ENCODE peak calls at places on chromosomes 3 and 15, in seven cellular contexts. S, W, O, C, Y, U and L are unnamed samples.

GRCh38 chr15:99719096-99719541 is 14.1 kb downstream of the LYSMD4 start:
- DNase-seq in W (no peak), S (no peak), C (no peak), Y (no peak), O (no peak), U (peak; percentile 76), L (no peak)

GRCh38 chr15:42832577-42832976 is 88.0 kb downstream of the TTBK2 start:
- DNase-seq in U (no peak), S (no peak), W (no peak), O (no peak), Y (no peak), C (peak; percentile 61), L (no peak)

GRCh38 chr15:38796589-38796988 is 232.0 kb upstream of the RASGRP1 start:
- DNase-seq in O (no peak), W (no peak), S (no peak), C (no peak), U (no peak), Y (no peak), L (no peak)

GRCh38 chr3:100020876-100021644 is 93.2 kb downstream of the FILIP1L start:
- DNase-seq in O (no peak), U (no peak), S (peak; percentile 28), W (no peak), C (no peak), Y (no peak), L (no peak)

GRCh38 chr15:46857103-46857502 is 860.2 kb upstream of the SEMA6D start:
- DNase-seq in C (no peak), W (no peak), Y (no peak), O (no peak), U (no peak), S (no peak), L (no peak)

GRCh38 chr3:106359692-106360091 is 490.9 kb upstream of the CBLB start:
- DNase-seq in Y (no peak), U (no peak), W (no peak), O (no peak), S (no peak), C (no peak), L (no peak)

GRCh38 chr3:65146149-65146548 is 458.3 kb upstream of the ADAMTS9 start:
- DNase-seq in O (no peak), W (no peak), S (no peak), Y (no peak), C (no peak), U (no peak), L (no peak)

GRCh38 chr15:56017920-56018319 is 24.5 kb upstream of the NEDD4 start:
- DNase-seq in U (no peak), W (no peak), C (no peak), S (no peak), Y (no peak), O (no peak), L (no peak)

GRCh38 chr3:58573638-58574037 is 3.6 kb downstream of the FAM107A start:
- DNase-seq in C (no peak), U (no peak), S (no peak), Y (no peak), W (no peak), O (no peak), L (no peak)

GRCh38 chr3:28586325-28586724 is 237.7 kb upstream of the AZI2 start:
- DNase-seq in O (no peak), C (no peak), S (no peak), W (no peak), Y (no peak), U (no peak), L (no peak)

GRCh38 chr15:88454867-88455810 is 12.0 kb downstream of the MRPL46 start:
- DNase-seq in W (peak; percentile 52), O (no peak), C (peak; percentile 84), U (peak; percentile 70), Y (peak; percentile 72), S (peak; percentile 43), L (no peak)

GRCh38 chr3:37111199-37111598 is 63.2 kb downstream of the LRRFIP2 start:
- DNase-seq in O (no peak), C (no peak), U (no peak), W (no peak), S (no peak), Y (no peak), L (no peak)

GRCh38 chr3:192917258-192917507 is 473 bp downstream of the MB21D2 start:
- DNase-seq in W (no peak), S (no peak), O (no peak), Y (peak; percentile 85), C (no peak), U (no peak), L (no peak)

GRCh38 chr3:116442331-116443021 is 2.8 kb downstream of the LSAMP start:
- DNase-seq in Y (no peak), O (no peak), U (no peak), W (no peak), C (no peak), S (no peak), L (no peak)

GRCh38 chr15:74928771-74929198 is 9.1 kb downstream of the COX5A start:
- DNase-seq in Y (no peak), C (no peak), S (no peak), O (no peak), W (no peak), U (no peak), L (no peak)

GRCh38 chr3:133840055-133840737 is 34.6 kb downstream of the SRPRB start:
- DNase-seq in U (no peak), O (no peak), W (no peak), Y (peak; percentile 64), C (no peak), S (no peak), L (no peak)

GRCh38 chr3:138673641-138674040 is 65.1 kb downstream of the FAIM start:
- DNase-seq in C (peak; percentile 10), S (no peak), U (no peak), O (no peak), Y (no peak), W (no peak), L (no peak)

GRCh38 chr3:42012378-42012934 is 50.6 kb upstream of the ULK4 start:
- DNase-seq in S (no peak), Y (peak; percentile 3), C (no peak), U (no peak), O (no peak), W (no peak), L (no peak)

GRCh38 chr3:62246094-62246493 is 127.3 kb downstream of the FEZF2 start:
- DNase-seq in W (no peak), U (no peak), C (no peak), O (no peak), Y (no peak), S (no peak), L (no peak)

GRCh38 chr15:77180270-77180669 is 109.4 kb upstream of the TSPAN3 start:
- DNase-seq in C (no peak), S (no peak), W (no peak), O (no peak), U (no peak), Y (no peak), L (no peak)

GRCh38 chr3:136818191-136818850 is 605 bp upstream of the SLC35G2 start:
- DNase-seq in C (peak; percentile 90), S (peak; percentile 20), O (peak; percentile 63), W (peak; percentile 57), U (peak; percentile 81), Y (peak; percentile 88), L (no peak)

GRCh38 chr3:64238971-64239667 is 13.9 kb upstream of the PRICKLE2 start:
- DNase-seq in Y (no peak), O (peak; percentile 82), W (peak; percentile 88), U (no peak), C (peak; percentile 84), S (peak; percentile 83), L (peak; percentile 88)

GRCh38 chr3:115670911-115671310 is 47.6 kb downstream of the GAP43 start:
- DNase-seq in W (no peak), C (no peak), U (no peak), S (no peak), O (no peak), Y (no peak), L (no peak)

GRCh38 chr3:194134757-194135515 is 1.0 kb upstream of the HES1 start:
- DNase-seq in W (peak; percentile 93), Y (peak; percentile 98), U (peak; percentile 97), S (peak; percentile 95), C (peak; percentile 97), O (peak; percentile 95), L (peak; percentile 91)
- TF ChIP-seq POLR2A in W (no peak), Y (no peak), U (no peak), S (peak; percentile 28), C (no peak), O (no peak), L (no peak)

GRCh38 chr15:52709172-52709979 is 30.2 kb upstream of the ATOSA start:
- DNase-seq in W (no peak), S (no peak), Y (no peak), U (peak; percentile 38), C (no peak), O (no peak), L (peak; percentile 39)
- TF ChIP-seq POLR2A in W (no peak), S (no peak), Y (no peak), U (no peak), C (no peak), O (no peak), L (no peak)

DNA sequence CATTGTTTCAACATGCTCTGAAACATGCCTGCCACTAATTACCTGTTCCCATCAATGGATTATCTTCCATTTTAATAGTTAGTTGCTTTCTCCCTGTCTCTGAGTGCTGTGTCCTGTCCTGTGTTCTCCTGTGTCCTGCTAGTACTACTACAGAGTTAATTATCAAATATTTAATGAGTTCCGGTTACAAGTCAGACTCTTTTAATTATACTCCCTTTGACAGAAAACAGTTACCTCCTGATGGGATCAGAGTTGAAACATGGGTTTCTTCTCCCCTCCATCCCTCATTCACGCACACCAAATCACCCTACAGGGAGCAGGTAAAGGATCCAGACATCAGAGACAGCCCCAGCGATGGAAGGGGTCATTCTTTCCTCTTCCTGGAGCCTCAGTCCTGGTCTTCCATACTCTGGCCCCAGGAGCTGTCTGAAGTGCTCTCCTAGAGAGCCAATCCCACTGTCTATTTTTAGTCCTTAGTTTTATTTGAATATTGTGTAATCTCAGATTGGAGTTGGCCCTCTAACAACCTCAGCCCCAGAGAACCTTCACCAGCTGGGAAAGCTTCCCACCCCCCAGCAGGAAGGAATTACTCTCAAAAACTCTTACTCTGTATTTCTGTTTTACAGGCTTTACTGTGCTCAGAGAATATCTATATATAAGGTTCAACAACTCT is 137.0 kb upstream of the C2CD4B start:
- DNase-seq in O (no peak), U (no peak), Y (no peak), C (no peak), S (no peak), W (no peak), L (peak; percentile 40)
- TF ChIP-seq POLR2A in O (no peak), U (no peak), Y (no peak), C (no peak), S (no peak), W (no peak), L (no peak)

GRCh38 chr3:187738400-187739124 is 6.7 kb downstream of the BCL6 start:
- DNase-seq in U (peak; percentile 78), C (peak; percentile 85), O (peak; percentile 75), W (peak; percentile 96), Y (peak; percentile 97), S (peak; percentile 93), L (peak; percentile 91)
- TF ChIP-seq POLR2A in U (no peak), C (peak; percentile 24), O (no peak), W (peak; percentile 24), Y (peak; percentile 16), S (peak; percentile 36), L (no peak)